ENCODE peak calls at places on chromosome 18, in six cellular contexts. R, B, P, I, A and S are unnamed samples.

GRCh38 chr18:58288922-58289797 is 245.1 kb downstream of the NEDD4L start:
- DNase-seq in R (no peak), B (no peak), P (no peak), I (no peak), A (peak; percentile 80), S (no peak)

GRCh38 chr18:44324361-44324760 is 356.3 kb upstream of the SETBP1 start:
- DNase-seq in R (no peak), B (no peak), P (no peak), I (no peak), A (no peak), S (no peak)

GRCh38 chr18:59878644-59879043 is 21.2 kb upstream of the PMAIP1 start:
- DNase-seq in R (no peak), B (no peak), P (no peak), I (no peak), A (peak; percentile 49), S (no peak)

GRCh38 chr18:45012286-45012685 is 331.6 kb downstream of the SETBP1 start:
- DNase-seq in R (no peak), B (no peak), P (no peak), I (no peak), A (peak; percentile 2), S (no peak)

GRCh38 chr18:25727281-25727680 is 363.1 kb downstream of the SS18 start:
- DNase-seq in R (no peak), B (no peak), P (no peak), I (no peak), A (peak; percentile 26), S (no peak)

GRCh38 chr18:33375829-33376228 is 64.7 kb downstream of the CCDC178 start:
- DNase-seq in R (no peak), B (no peak), P (no peak), I (no peak), A (no peak), S (no peak)

GRCh38 chr18:60064271-60064670 is 164.5 kb downstream of the PMAIP1 start:
- DNase-seq in R (no peak), B (no peak), P (no peak), I (no peak), A (peak; percentile 31), S (no peak)

GRCh38 chr18:29377346-29377745 is 1200.4 kb upstream of the CDH2 start:
- DNase-seq in R (no peak), B (no peak), P (no peak), I (no peak), A (peak; percentile 11), S (no peak)

GRCh38 chr18:75116809-75117208 is 92.1 kb downstream of the PTGR3 start:
- DNase-seq in R (no peak), B (no peak), P (no peak), I (no peak), A (no peak), S (no peak)

GRCh38 chr18:13471971-13472628 is 253.5 kb downstream of the LDLRAD4 start:
- DNase-seq in R (no peak), B (peak; percentile 74), P (no peak), I (no peak), A (no peak), S (no peak)

GRCh38 chr18:70181015-70181414 is 24.5 kb downstream of the RTTN start:
- DNase-seq in R (no peak), B (no peak), P (no peak), I (no peak), A (peak; percentile 94), S (no peak)

GRCh38 chr18:39667905-39668304 is 2102.3 kb upstream of the CELF4 start:
- DNase-seq in R (no peak), B (no peak), P (no peak), I (no peak), A (peak; percentile 17), S (no peak)

GRCh38 chr18:77702686-77703085 is 453.0 kb downstream of the GALR1 start:
- DNase-seq in R (no peak), B (no peak), P (no peak), I (no peak), A (no peak), S (no peak)

GRCh38 chr18:26804474-26804873 is 61.0 kb downstream of the AQP4 start:
- DNase-seq in R (no peak), B (no peak), P (no peak), I (no peak), A (no peak), S (no peak)

GRCh38 chr18:4125246-4125938 is 329.7 kb downstream of the DLGAP1 start:
- DNase-seq in R (no peak), B (no peak), P (no peak), I (no peak), A (peak; percentile 60), S (no peak)

GRCh38 chr18:13375302-13376255 is 157.0 kb downstream of the LDLRAD4 start:
- DNase-seq in R (peak; percentile 76), B (no peak), P (peak; percentile 82), I (peak; percentile 35), A (peak; percentile 94), S (peak; percentile 79)

GRCh38 chr18:13725566-13726227 is 661 bp downstream of the FAM210A start:
- DNase-seq in R (no peak), B (no peak), P (no peak), I (no peak), A (peak; percentile 8), S (no peak)

GRCh38 chr18:52605345-52605744 is 265.3 kb downstream of the DCC start:
- DNase-seq in R (no peak), B (no peak), P (no peak), I (no peak), A (no peak), S (no peak)

GRCh38 chr18:48300463-48300961 is 108.7 kb downstream of the ZBTB7C start:
- DNase-seq in R (no peak), B (peak; percentile 77), P (no peak), I (no peak), A (no peak), S (no peak)

GRCh38 chr18:63339920-63340484 is 20.4 kb upstream of the BCL2 start:
- DNase-seq in R (no peak), B (no peak), P (peak; percentile 40), I (peak; percentile 35), A (peak; percentile 19), S (no peak)

GRCh38 chr18:76376668-76377358 is 118.2 kb downstream of the ZNF516 start:
- DNase-seq in R (peak; percentile 66), B (peak; percentile 54), P (no peak), I (no peak), A (no peak), S (no peak)

GRCh38 chr18:76376225-76376624 is 118.8 kb downstream of the ZNF516 start:
- DNase-seq in R (no peak), B (no peak), P (no peak), I (no peak), A (no peak), S (no peak)

GRCh38 chr18:46917108-46917807 is at the start of the genes KATNAL2 and PIAS2:
- DNase-seq in R (peak; percentile 81), B (peak; percentile 94), P (peak; percentile 58), I (peak; percentile 82), A (peak; percentile 64), S (peak; percentile 11)

GRCh38 chr18:73677458-73677857 is 470.2 kb downstream of the FBXO15 start:
- DNase-seq in R (no peak), B (no peak), P (no peak), I (no peak), A (no peak), S (no peak)

GRCh38 chr18:27921904-27922541 is 254.9 kb downstream of the CDH2 start:
- DNase-seq in R (no peak), B (no peak), P (no peak), I (no peak), A (peak; percentile 97), S (no peak)

GRCh38 chr18:13221821-13222220 is 3.3 kb downstream of the LDLRAD4 start:
- DNase-seq in R (peak; percentile 79), B (no peak), P (peak; percentile 62), I (no peak), A (peak; percentile 62), S (no peak)

GRCh38 chr18:46712406-46712805 is 44.4 kb downstream of the ST8SIA5 start:
- DNase-seq in R (no peak), B (no peak), P (no peak), I (peak; percentile 43), A (peak; percentile 91), S (no peak)

GRCh38 chr18:37322497-37323035 is 243.0 kb downstream of the CELF4 start:
- DNase-seq in R (no peak), B (no peak), P (no peak), I (no peak), A (peak; percentile 20), S (no peak)

GRCh38 chr18:4455113-4455811 is at the start of gene DLGAP1:
- DNase-seq in R (peak; percentile 80), B (peak; percentile 74), P (no peak), I (peak; percentile 56), A (peak; percentile 71), S (no peak)

GRCh38 chr18:11689031-11689971 is at the start of gene GNAL:
- DNase-seq in R (peak; percentile 72), B (peak; percentile 81), P (peak; percentile 76), I (peak; percentile 69), A (peak; percentile 90), S (peak; percentile 31)

GRCh38 chr18:9890957-9891356 is 5.2 kb downstream of the TXNDC2 start:
- DNase-seq in R (no peak), B (no peak), P (no peak), I (no peak), A (no peak), S (no peak)

GRCh38 chr18:21053127-21053526 is 58.5 kb downstream of the ROCK1 start:
- DNase-seq in R (no peak), B (no peak), P (no peak), I (no peak), A (peak; percentile 90), S (no peak)

GRCh38 chr18:21760321-21760720 is 19.7 kb downstream of the MIB1 start:
- DNase-seq in R (no peak), B (no peak), P (no peak), I (no peak), A (peak; percentile 76), S (no peak)

DNA sequence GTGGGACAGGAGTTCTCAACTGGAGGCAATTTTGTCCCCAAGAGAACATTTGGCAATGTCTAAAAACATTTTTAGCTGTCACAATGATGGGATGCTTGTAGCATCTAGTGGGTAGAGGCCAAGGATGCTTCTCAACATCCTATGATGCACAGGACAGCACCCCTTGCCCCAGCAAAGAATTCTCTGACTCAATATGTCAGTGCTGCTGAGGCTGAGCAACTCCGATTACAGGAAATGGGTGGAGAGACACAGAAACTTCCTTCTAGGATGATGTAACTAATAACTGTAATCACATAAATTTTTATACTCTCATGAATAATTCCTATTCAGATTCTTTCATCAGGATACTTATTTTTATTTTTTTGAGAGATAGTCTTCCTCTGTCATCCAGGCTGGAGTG is 120.2 kb upstream of the ACAA2 start:
- DNase-seq in R (no peak), B (no peak), P (no peak), I (no peak), A (peak; percentile 57), S (no peak)
- H3K27ac ChIP-seq in R (no peak overlapping the region), B (no peak overlapping the region), P (no peak overlapping the region), I (no peak overlapping the region), A (no peak overlapping the region), S (no peak overlapping the region)

GRCh38 chr18:79736230-79736629 is 56.6 kb downstream of the CTDP1 start:
- DNase-seq in R (peak; percentile 30), B (peak; percentile 71), P (no peak), I (no peak), A (no peak), S (no peak)
- H3K9me3 ChIP-seq in R (peaks cover 53% of the 10 kb centered on the region), B (peaks cover 18% of the 10 kb centered on the region), P (no peaks in the 10 kb centered on the region), I (no peaks in the 10 kb centered on the region), A (peaks cover 14% of the 10 kb centered on the region), S (peaks cover 22% of the 10 kb centered on the region)

GRCh38 chr18:54284967-54285785 is 15.9 kb downstream of the POLI start:
- DNase-seq in R (no peak), B (no peak), P (no peak), I (no peak), A (peak; percentile 79), S (no peak)
- H3K4me1 ChIP-seq in R (no peaks in the 10 kb centered on the region), B (no peaks in the 10 kb centered on the region), P (no peaks in the 10 kb centered on the region), I (no peaks in the 10 kb centered on the region), A (no peaks in the 10 kb centered on the region), S (no peaks in the 10 kb centered on the region)

GRCh38 chr18:8625693-8626092 is 16.5 kb downstream of the RAB12 start:
- DNase-seq in R (no peak), B (no peak), P (no peak), I (no peak), A (no peak), S (no peak)
- H3K27ac ChIP-seq in R (no peak overlapping the region), B (no peak overlapping the region), P (no peak overlapping the region), I (no peak overlapping the region), A (no peak overlapping the region), S (no peak overlapping the region)